ENCODE peak calls at places on chromosomes 4 and X, in four cellular contexts. One of them, this sample, is unnamed.

GRCh38 chrX:123339201-123339905 is 155.3 kb downstream of the GRIA3 start:
- DNase-seq in ELR: peak
- DNase-seq in choroid plexus epithelial cell: peak
- DNase-seq in heart left ventricle: no peak
- DNase-seq in this sample: no peak

GRCh38 chr4:113339430-113339813 is 290.0 kb downstream of the ANK2 start:
- DNase-seq in choroid plexus epithelial cell: peak
- DNase-seq in ELR: no peak
- DNase-seq in heart left ventricle: no peak
- DNase-seq in this sample: no peak

GRCh38 chrX:104351173-104351769 is 96.5 kb upstream of the ESX1 start:
- DNase-seq in choroid plexus epithelial cell: peak
- DNase-seq in ELR: peak
- DNase-seq in heart left ventricle: no peak
- DNase-seq in this sample: no peak

GRCh38 chrX:16579517-16579916 is 70.4 kb upstream of the S100G start:
- DNase-seq in heart left ventricle: no peak
- DNase-seq in ELR: no peak
- DNase-seq in choroid plexus epithelial cell: no peak
- DNase-seq in this sample: no peak

GRCh38 chr4:6420972-6421371 is 51.4 kb downstream of the PPP2R2C start:
- DNase-seq in choroid plexus epithelial cell: no peak
- DNase-seq in ELR: no peak
- DNase-seq in heart left ventricle: no peak
- DNase-seq in this sample: no peak

GRCh38 chr4:121773873-121774272 is 8.9 kb upstream of the SMIM43 start:
- DNase-seq in ELR: no peak
- DNase-seq in heart left ventricle: no peak
- DNase-seq in choroid plexus epithelial cell: no peak
- DNase-seq in this sample: no peak

GRCh38 chrX:134551365-134552095 is 91.6 kb downstream of the HPRT1 start:
- DNase-seq in choroid plexus epithelial cell: peak
- DNase-seq in heart left ventricle: no peak
- DNase-seq in ELR: peak
- DNase-seq in this sample: no peak

GRCh38 chrX:112636288-112636687 is 43.5 kb downstream of the LHFPL1 start:
- DNase-seq in choroid plexus epithelial cell: peak
- DNase-seq in ELR: peak
- DNase-seq in heart left ventricle: no peak
- DNase-seq in this sample: no peak

GRCh38 chr4:39648827-39649558 is 10.3 kb upstream of the SMIM14 start:
- DNase-seq in choroid plexus epithelial cell: no peak
- DNase-seq in ELR: no peak
- DNase-seq in heart left ventricle: no peak
- DNase-seq in this sample: no peak

GRCh38 chrX:150162141-150162540 is 201.0 kb upstream of the MAMLD1 start:
- DNase-seq in heart left ventricle: no peak
- DNase-seq in choroid plexus epithelial cell: no peak
- DNase-seq in ELR: peak
- DNase-seq in this sample: no peak

GRCh38 chrX:114650351-114650750 is 66.5 kb downstream of the HTR2C start:
- DNase-seq in ELR: no peak
- DNase-seq in heart left ventricle: no peak
- DNase-seq in choroid plexus epithelial cell: no peak
- DNase-seq in this sample: no peak

GRCh38 chr4:72767903-72768817 is 199.1 kb upstream of the ADAMTS3 start:
- DNase-seq in ELR: peak
- DNase-seq in heart left ventricle: no peak
- DNase-seq in choroid plexus epithelial cell: peak
- DNase-seq in this sample: no peak

GRCh38 chr4:125750827-125751466 is 436.2 kb downstream of the FAT4 start:
- DNase-seq in heart left ventricle: no peak
- DNase-seq in choroid plexus epithelial cell: peak
- DNase-seq in ELR: peak
- DNase-seq in this sample: no peak

GRCh38 chrX:38754102-38754790 is 47.0 kb upstream of the MID1IP1 start:
- DNase-seq in heart left ventricle: no peak
- DNase-seq in ELR: peak
- DNase-seq in choroid plexus epithelial cell: peak
- DNase-seq in this sample: peak

GRCh38 chr4:78578674-78579430 is 27.3 kb downstream of the ANXA3 start:
- DNase-seq in ELR: no peak
- DNase-seq in choroid plexus epithelial cell: no peak
- DNase-seq in heart left ventricle: no peak
- DNase-seq in this sample: no peak

GRCh38 chr4:177562859-177563258 is 120.6 kb upstream of the AGA start:
- DNase-seq in heart left ventricle: no peak
- DNase-seq in ELR: peak
- DNase-seq in choroid plexus epithelial cell: no peak
- DNase-seq in this sample: no peak

GRCh38 chr4:139641218-139641617 is 24.4 kb upstream of the MGST2 start:
- DNase-seq in ELR: peak
- DNase-seq in heart left ventricle: no peak
- DNase-seq in choroid plexus epithelial cell: peak
- DNase-seq in this sample: no peak

GRCh38 chr4:3199661-3200422 is 49.1 kb upstream of the MSANTD1 start:
- DNase-seq in heart left ventricle: no peak
- DNase-seq in ELR: no peak
- DNase-seq in choroid plexus epithelial cell: no peak
- DNase-seq in this sample: no peak

GRCh38 chr4:54879576-54879975 is 221.8 kb downstream of the KIT start:
- DNase-seq in ELR: peak
- DNase-seq in choroid plexus epithelial cell: peak
- DNase-seq in heart left ventricle: no peak
- DNase-seq in this sample: no peak

GRCh38 chr4:147777456-147778091 is 45.7 kb downstream of the ARHGAP10 start:
- DNase-seq in ELR: peak
- DNase-seq in heart left ventricle: no peak
- DNase-seq in choroid plexus epithelial cell: no peak
- DNase-seq in this sample: no peak

GRCh38 chrX:134669378-134670098 is 11.3 kb upstream of the PLAC1 start:
- DNase-seq in ELR: peak
- DNase-seq in heart left ventricle: peak
- DNase-seq in choroid plexus epithelial cell: peak
- DNase-seq in this sample: no peak

GRCh38 chrX:20829665-20830481 is 544.3 kb upstream of the CNKSR2 start:
- DNase-seq in heart left ventricle: no peak
- DNase-seq in choroid plexus epithelial cell: peak
- DNase-seq in ELR: peak
- DNase-seq in this sample: no peak

GRCh38 chr4:26144526-26145167 is 176.2 kb upstream of the RBPJ start:
- DNase-seq in heart left ventricle: no peak
- DNase-seq in ELR: no peak
- DNase-seq in choroid plexus epithelial cell: peak
- DNase-seq in this sample: no peak

GRCh38 chrX:124518888-124519287 is 172.5 kb downstream of the SH2D1A start:
- DNase-seq in ELR: no peak
- DNase-seq in heart left ventricle: no peak
- DNase-seq in choroid plexus epithelial cell: no peak
- DNase-seq in this sample: no peak

GRCh38 chr4:24603343-24603742 is 19.0 kb upstream of the DHX15 start:
- DNase-seq in choroid plexus epithelial cell: no peak
- DNase-seq in heart left ventricle: no peak
- DNase-seq in ELR: no peak
- DNase-seq in this sample: no peak

GRCh38 chr4:6205584-6205965 is 5.2 kb upstream of the JAKMIP1 start:
- DNase-seq in ELR: no peak
- DNase-seq in heart left ventricle: no peak
- DNase-seq in choroid plexus epithelial cell: no peak
- DNase-seq in this sample: no peak

GRCh38 chrX:20500171-20500865 is 233.6 kb upstream of the RPS6KA3 start:
- DNase-seq in choroid plexus epithelial cell: no peak
- DNase-seq in heart left ventricle: no peak
- DNase-seq in ELR: no peak
- DNase-seq in this sample: no peak

GRCh38 chrX:45628041-45628440 is 427.4 kb upstream of the DIPK2B start:
- DNase-seq in ELR: peak
- DNase-seq in heart left ventricle: no peak
- DNase-seq in choroid plexus epithelial cell: peak
- DNase-seq in this sample: no peak

GRCh38 chr4:26263165-26263564 is 57.6 kb upstream of the RBPJ start:
- DNase-seq in choroid plexus epithelial cell: no peak
- DNase-seq in heart left ventricle: no peak
- DNase-seq in ELR: no peak
- DNase-seq in this sample: no peak

GRCh38 chr4:68877555-68877954 is 61.8 kb downstream of the UGT2B10 start:
- DNase-seq in heart left ventricle: no peak
- DNase-seq in ELR: no peak
- DNase-seq in choroid plexus epithelial cell: no peak
- DNase-seq in this sample: no peak

GRCh38 chr4:112885897-112886296 is 163.6 kb upstream of the ANK2 start:
- DNase-seq in choroid plexus epithelial cell: no peak
- DNase-seq in ELR: no peak
- DNase-seq in heart left ventricle: no peak
- DNase-seq in this sample: no peak

GRCh38 chrX:154738013-154738738 is 12.7 kb downstream of the GAB3 start:
- DNase-seq in choroid plexus epithelial cell: peak
- DNase-seq in heart left ventricle: peak
- DNase-seq in ELR: peak
- DNase-seq in this sample: no peak

GRCh38 chrX:81542255-81542654 is 340.4 kb downstream of the SH3BGRL start:
- DNase-seq in choroid plexus epithelial cell: no peak
- DNase-seq in ELR: no peak
- DNase-seq in heart left ventricle: no peak
- DNase-seq in this sample: no peak

GRCh38 chrX:134374294-134374693 is 85.7 kb upstream of the HPRT1 start:
- DNase-seq in heart left ventricle: no peak
- DNase-seq in ELR: peak
- DNase-seq in choroid plexus epithelial cell: peak
- DNase-seq in this sample: no peak

GRCh38 chr4:40559585-40560465 is 69.8 kb downstream of the RBM47 start:
- DNase-seq in heart left ventricle: no peak
- DNase-seq in ELR: no peak
- DNase-seq in choroid plexus epithelial cell: no peak
- DNase-seq in this sample: no peak

GRCh38 chr4:83340692-83341343 is 6.2 kb upstream of the HPSE start:
- DNase-seq in ELR: no peak
- DNase-seq in heart left ventricle: no peak
- DNase-seq in choroid plexus epithelial cell: no peak
- DNase-seq in this sample: no peak

GRCh38 chr4:78534286-78534955 is 17.1 kb upstream of the ANXA3 start:
- DNase-seq in choroid plexus epithelial cell: no peak
- DNase-seq in ELR: peak
- DNase-seq in heart left ventricle: no peak
- DNase-seq in this sample: no peak

GRCh38 chr4:160685729-160686128 is 1478.1 kb downstream of the FSTL5 start:
- DNase-seq in choroid plexus epithelial cell: no peak
- DNase-seq in ELR: no peak
- DNase-seq in heart left ventricle: no peak
- DNase-seq in this sample: no peak

GRCh38 chr4:98639523-98639922 is 18.9 kb downstream of the TSPAN5 start:
- DNase-seq in heart left ventricle: no peak
- DNase-seq in choroid plexus epithelial cell: no peak
- DNase-seq in ELR: no peak
- DNase-seq in this sample: no peak

This sample was measured in stimulated activated naive CD4-positive, alpha-beta T cell.